ENCODE peak calls at places on chromosomes 3 and 15, in five cellular contexts. L, Z, I, Q and X are unnamed samples.

GRCh38 chr3:184954251-184954650 is 142.3 kb downstream of the VPS8 start:
- DNase-seq in Z (no peak), I (no peak), Q (no peak), L (no peak), X (no peak)

GRCh38 chr3:58095471-58096145 is 87.4 kb downstream of the FLNB start:
- DNase-seq in I (no peak), L (no peak), Q (no peak), Z (no peak), X (no peak)

GRCh38 chr3:193240850-193241706 is at the start of gene PLAAT1:
- DNase-seq in Z (no peak), I (no peak), Q (peak; percentile 70), L (peak; percentile 77), X (peak; percentile 37)

GRCh38 chr3:47578119-47578630 is 490 bp downstream of the CSPG5 start:
- DNase-seq in L (peak; percentile 60), Q (peak; percentile 55), Z (no peak), I (no peak), X (no peak)

GRCh38 chr15:48063411-48063985 is 57.3 kb upstream of the SLC24A5 start:
- DNase-seq in I (no peak), L (no peak), Z (no peak), Q (no peak), X (no peak)

GRCh38 chr3:19173945-19174344 is 25.6 kb downstream of the KCNH8 start:
- DNase-seq in Z (no peak), I (no peak), Q (no peak), L (no peak), X (no peak)

GRCh38 chr3:124793054-124793740 is 62.9 kb downstream of the UMPS start:
- DNase-seq in Q (no peak), L (no peak), Z (peak; percentile 63), I (peak; percentile 63), X (no peak)

GRCh38 chr15:65264877-65265430 is 21.7 kb downstream of the PARP16 start:
- DNase-seq in L (no peak), I (no peak), Q (no peak), Z (no peak), X (no peak)

GRCh38 chr3:194984026-194984425 is 286.9 kb downstream of the XXYLT1 start:
- DNase-seq in I (no peak), Z (no peak), Q (no peak), L (no peak), X (peak; percentile 18)

GRCh38 chr3:19934098-19934566 is at the start of gene EFHB:
- DNase-seq in Z (peak; percentile 25), Q (no peak), I (no peak), L (peak; percentile 71), X (no peak)

GRCh38 chr15:39172380-39173281 is 408.2 kb upstream of the THBS1 start:
- DNase-seq in Z (no peak), I (no peak), L (no peak), Q (peak; percentile 61), X (peak; percentile 82)

GRCh38 chr3:34782876-34783275 is 856.4 kb upstream of the ARPP21 start:
- DNase-seq in L (no peak), Q (no peak), Z (no peak), I (no peak), X (no peak)

GRCh38 chr3:132464066-132464465 is 46.8 kb downstream of the DNAJC13 start:
- DNase-seq in Z (peak; percentile 9), I (no peak), L (no peak), Q (no peak), X (no peak)

GRCh38 chr3:37991109-37991508 is 523 bp downstream of the VILL start:
- DNase-seq in Q (no peak), L (no peak), Z (no peak), I (no peak), X (no peak)

GRCh38 chr3:149511040-149511626 is 36.6 kb downstream of the TM4SF4 start:
- DNase-seq in I (no peak), Q (no peak), Z (no peak), L (no peak), X (no peak)

GRCh38 chr3:65666426-65667091 is 372.2 kb downstream of the MAGI1 start:
- DNase-seq in I (no peak), Z (peak; percentile 67), L (no peak), Q (no peak), X (no peak)

GRCh38 chr3:195903950-195904290 is 4.4 kb downstream of the TNK2 start:
- DNase-seq in Q (no peak), L (peak; percentile 36), Z (no peak), I (no peak), X (no peak)

GRCh38 chr15:50028323-50028722 is 90.7 kb downstream of the ATP8B4 start:
- DNase-seq in I (no peak), L (no peak), Q (no peak), Z (peak; percentile 61), X (no peak)

GRCh38 chr3:24166518-24166917 is 221.4 kb downstream of the NR1D2 start:
- DNase-seq in L (no peak), Z (no peak), Q (no peak), I (no peak), X (no peak)

GRCh38 chr15:78932216-78932808 is 12.5 kb downstream of the CTSH start:
- DNase-seq in Z (no peak), Q (no peak), L (no peak), I (no peak), X (no peak)

GRCh38 chr15:71302861-71303410 is 187.7 kb downstream of the THSD4 start:
- DNase-seq in Z (no peak), Q (no peak), I (no peak), L (no peak), X (no peak)

GRCh38 chr3:187976361-187976900 is 177.5 kb upstream of the LPP start:
- DNase-seq in Z (no peak), L (no peak), Q (no peak), I (no peak), X (no peak)

GRCh38 chr15:93366387-93367100 is 277.5 kb upstream of the RGMA start:
- DNase-seq in L (no peak), Z (no peak), Q (no peak), I (no peak), X (no peak)

GRCh38 chr3:194125474-194125873 is 10.5 kb upstream of the HES1 start:
- DNase-seq in I (no peak), L (no peak), Q (no peak), Z (no peak), X (no peak)

GRCh38 chr3:27629381-27629780 is 92.7 kb downstream of the EOMES start:
- DNase-seq in Q (no peak), I (no peak), Z (peak; percentile 34), L (no peak), X (no peak)

GRCh38 chr3:53114011-53114400 is 16.2 kb downstream of the RFT1 start:
- DNase-seq in I (no peak), Z (peak; percentile 90), L (peak; percentile 70), Q (peak; percentile 82), X (peak; percentile 62)

GRCh38 chr3:151367448-151367847 is 17.1 kb downstream of the P2RY12 start:
- DNase-seq in Z (no peak), Q (no peak), I (no peak), L (no peak), X (no peak)

GRCh38 chr3:60703956-60704736 is 547.1 kb downstream of the FHIT start:
- DNase-seq in Z (peak; percentile 61), I (no peak), Q (no peak), L (no peak), X (peak; percentile 6)

GRCh38 chr15:74540761-74541493 is at the start of gene ARID3B:
- DNase-seq in L (peak; percentile 98), Q (peak; percentile 97), I (peak; percentile 86), Z (peak; percentile 96), X (peak; percentile 91)

GRCh38 chr15:32651229-32651837 is 9.8 kb downstream of the SCG5 start:
- DNase-seq in L (peak; percentile 53), I (peak; percentile 56), Z (peak; percentile 88), Q (peak; percentile 44), X (peak; percentile 66)

GRCh38 chr15:95495033-95495541 is 835.4 kb upstream of the NR2F2 start:
- DNase-seq in Z (no peak), I (no peak), L (no peak), Q (peak; percentile 50), X (no peak)

GRCh38 chr3:113534365-113534764 is 2.0 kb downstream of the SIDT1 start:
- DNase-seq in L (no peak), Z (no peak), I (no peak), Q (no peak), X (no peak)

GRCh38 chr3:13850161-13850945 is 29.5 kb downstream of the WNT7A start:
- DNase-seq in L (peak; percentile 87), Z (peak; percentile 98), Q (no peak), I (peak; percentile 99), X (no peak)
- H3K4me1 ChIP-seq in L (no peaks in the 10 kb centered on the region), Z (peaks cover 61% of the 10 kb centered on the region), Q (no peaks in the 10 kb centered on the region), I (peaks cover 70% of the 10 kb centered on the region), X (no peaks in the 10 kb centered on the region)

GRCh38 chr3:101852315-101852714 is 3.0 kb downstream of the NFKBIZ start:
- DNase-seq in L (no peak), I (no peak), Z (no peak), Q (no peak), X (no peak)

GRCh38 chr3:101854608-101855304 is 5.4 kb downstream of the NFKBIZ start:
- DNase-seq in L (no peak), Z (no peak), I (no peak), Q (no peak), X (no peak)

GRCh38 chr3:101852983-101853382 is 3.7 kb downstream of the NFKBIZ start:
- DNase-seq in Z (no peak), Q (no peak), I (no peak), L (no peak), X (no peak)

GRCh38 chr3:101853465-101853864 is 4.2 kb downstream of the NFKBIZ start:
- DNase-seq in Z (no peak), L (no peak), I (no peak), Q (no peak), X (no peak)

GRCh38 chr3:101853971-101854370 is 4.7 kb downstream of the NFKBIZ start:
- DNase-seq in I (no peak), Z (no peak), Q (no peak), L (no peak), X (no peak)
- H3K4me3 ChIP-seq in I (no peak overlapping the region), Z (no peak overlapping the region), Q (no peak overlapping the region), L (peak overlapping the region; percentile 89), X (no peak overlapping the region)

GRCh38 chr3:99542771-99543518 is 95.4 kb upstream of the COL8A1 start:
- DNase-seq in Q (no peak), Z (peak; percentile 87), I (peak; percentile 75), L (no peak), X (no peak)
- H3K27me3 ChIP-seq in Q (no peaks in the 10 kb centered on the region), Z (no peaks in the 10 kb centered on the region), I (no peaks in the 10 kb centered on the region), L (no peaks in the 10 kb centered on the region), X (no peaks in the 10 kb centered on the region)

GRCh38 chr15:98728811-98729160 is 80.4 kb downstream of the IGF1R start:
- DNase-seq in Z (no peak), L (no peak), Q (no peak), I (no peak), X (no peak)
- H3K4me1 ChIP-seq in Z (peaks cover 35% of the 10 kb centered on the region), L (peaks cover 19% of the 10 kb centered on the region), Q (peaks cover 27% of the 10 kb centered on the region), I (peaks cover 36% of the 10 kb centered on the region), X (peaks cover 53% of the 10 kb centered on the region)

GRCh38 chr15:77604973-77605372 is 27.7 kb downstream of the LINGO1 start:
- DNase-seq in L (no peak), I (no peak), Z (no peak), Q (no peak), X (no peak)
- H3K4me3 ChIP-seq in L (no peak overlapping the region), I (no peak overlapping the region), Z (no peak overlapping the region), Q (no peak overlapping the region), X (no peak overlapping the region)

DNA sequence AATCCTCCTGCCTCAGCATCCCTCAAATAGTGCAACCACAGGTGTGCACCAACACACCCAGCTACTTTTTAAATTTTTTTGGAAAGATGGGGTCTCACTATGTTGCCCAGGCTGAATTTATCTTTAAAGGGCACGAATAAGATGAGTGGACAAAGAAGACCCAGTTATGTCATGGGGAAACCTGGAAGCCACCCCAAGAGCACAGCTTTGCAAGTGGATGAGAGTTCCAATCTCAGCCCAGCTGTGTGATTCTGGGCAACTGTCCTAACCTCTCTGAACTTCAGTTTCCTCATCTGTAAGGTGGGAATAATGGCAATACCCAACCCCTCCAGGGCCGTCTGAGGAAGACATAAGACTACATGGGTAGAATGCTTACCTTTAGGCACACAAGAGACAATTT is 32.2 kb downstream of the DNAJB8 start:
- DNase-seq in Q (no peak), Z (no peak), I (no peak), L (no peak), X (no peak)
- H3K27me3 ChIP-seq in Q (no peaks in the 10 kb centered on the region), Z (no peaks in the 10 kb centered on the region), I (peaks cover 61% of the 10 kb centered on the region), L (peaks cover 30% of the 10 kb centered on the region), X (peaks cover 21% of the 10 kb centered on the region)